ENCODE peak calls at places on chromosomes 5 and 9, in four cellular contexts. Y is neuronal stem cell, O is H9, A is endothelial cell of umbilical vein. Z is an unnamed sample. For H3K4me1 and H3K9me3, the result is how much of the 10 kb centered on the place peaks cover.

GRCh38 chr5:132386644-132387286 is 17.3 kb downstream of the SLC22A5 start:
- DNase-seq in Y (peak), O (peak), A (peak), Z (peak)

GRCh38 chr5:137498736-137499505 is at the start of gene SPOCK1:
- DNase-seq in Y (peak), O (peak), A (peak), Z (peak)

GRCh38 chr9:96413312-96414221 is 4.6 kb downstream of the ZNF367 start:
- DNase-seq in Y (no peak), O (no peak), A (no peak), Z (peak)

GRCh38 chr5:94153736-94154450 is 412.5 kb upstream of the POU5F2 start:
- DNase-seq in Y (no peak), O (no peak), A (no peak), Z (no peak)

GRCh38 chr9:22158983-22159382 is 149.9 kb upstream of the CDKN2B start:
- DNase-seq in Y (no peak), O (no peak), A (peak), Z (no peak)

GRCh38 chr5:150113047-150113744 is 26.8 kb upstream of the CSF1R start:
- DNase-seq in Y (no peak), O (peak), A (no peak), Z (no peak)

GRCh38 chr5:493758-494157 is 30.5 kb downstream of the SLC9A3 start:
- DNase-seq in Y (no peak), O (no peak), A (no peak), Z (no peak)

GRCh38 chr5:7146886-7147285 is 249.1 kb upstream of the ADCY2 start:
- DNase-seq in Y (no peak), O (no peak), A (no peak), Z (no peak)

GRCh38 chr5:132557425-132557805 is 638 bp downstream of the RAD50 start:
- DNase-seq in Y (no peak), O (peak), A (peak), Z (peak)

GRCh38 chr5:58085800-58086199 is 374.1 kb downstream of the PLK2 start:
- DNase-seq in Y (no peak), O (no peak), A (peak), Z (no peak)

GRCh38 chr5:39238366-39239105 is 19.2 kb upstream of the FYB1 start:
- DNase-seq in Y (no peak), O (no peak), A (no peak), Z (no peak)

GRCh38 chr9:134526798-134527492 is 114.7 kb upstream of the COL5A1 start:
- DNase-seq in Y (no peak), O (no peak), A (no peak), Z (no peak)

GRCh38 chr5:180365829-180366228 is 12.7 kb upstream of the GFPT2 start:
- DNase-seq in Y (no peak), O (no peak), A (no peak), Z (no peak)

GRCh38 chr5:74127377-74128338 is 501.7 kb downstream of the ARHGEF28 start:
- DNase-seq in Y (no peak), O (no peak), A (peak), Z (no peak)

GRCh38 chr5:28110756-28111155 is 1072.4 kb upstream of the CDH9 start:
- DNase-seq in Y (no peak), O (no peak), A (no peak), Z (no peak)

GRCh38 chr9:70442328-70442848 is 27.9 kb upstream of the KLF9 start:
- DNase-seq in Y (no peak), O (no peak), A (no peak), Z (no peak)

GRCh38 chr9:133956520-133957076 is 35.5 kb downstream of the VAV2 start:
- DNase-seq in Y (no peak), O (peak), A (peak), Z (no peak)

GRCh38 chr5:15702102-15702501 is 202.1 kb downstream of the FBXL7 start:
- DNase-seq in Y (no peak), O (no peak), A (no peak), Z (no peak)

GRCh38 chr5:160802567-160802966 is 49.4 kb downstream of the ATP10B start:
- DNase-seq in Y (no peak), O (no peak), A (no peak), Z (no peak)

GRCh38 chr5:104187656-104188055 is 625.1 kb upstream of the NUDT12 start:
- DNase-seq in Y (no peak), O (no peak), A (no peak), Z (no peak)

GRCh38 chr5:76742586-76742985 is 26.7 kb downstream of the F2R start:
- DNase-seq in Y (no peak), O (no peak), A (no peak), Z (no peak)

GRCh38 chr5:133147411-133147810 is 95.6 kb downstream of the HSPA4 start:
- DNase-seq in Y (no peak), O (no peak), A (no peak), Z (no peak)

GRCh38 chr5:37888476-37888875 is 48.6 kb upstream of the GDNF start:
- DNase-seq in Y (no peak), O (no peak), A (no peak), Z (no peak)

GRCh38 chr9:117448066-117448465 is 33.2 kb upstream of the ASTN2 start:
- DNase-seq in Y (no peak), O (no peak), A (no peak), Z (no peak)

GRCh38 chr9:35910613-35911488 is 1.6 kb downstream of the SPAAR start:
- DNase-seq in Y (no peak), O (no peak), A (peak), Z (peak)

GRCh38 chr9:130732131-130732530 is 38.6 kb downstream of the EXOSC2 start:
- DNase-seq in Y (no peak), O (no peak), A (peak), Z (no peak)

GRCh38 chr9:133528887-133529262 is 4.1 kb upstream of the MYMK start:
- DNase-seq in Y (no peak), O (no peak), A (no peak), Z (no peak)

GRCh38 chr9:130058154-130058553 is 4.4 kb downstream of the GPR107 start:
- DNase-seq in Y (no peak), O (no peak), A (no peak), Z (no peak)

GRCh38 chr5:180799902-180800801 is 2.5 kb downstream of the MGAT1 start:
- DNase-seq in Y (no peak), O (no peak), A (no peak), Z (no peak)

GRCh38 chr5:126403871-126404270 is 19.3 kb upstream of the GRAMD2B start:
- DNase-seq in Y (no peak), O (no peak), A (peak), Z (peak)

GRCh38 chr9:98219794-98220370 is 27.4 kb upstream of the CORO2A start:
- DNase-seq in Y (no peak), O (no peak), A (no peak), Z (no peak)

GRCh38 chr5:24141046-24141445 is 503.7 kb downstream of the CDH10 start:
- DNase-seq in Y (no peak), O (peak), A (no peak), Z (no peak)

GRCh38 chr5:98781520-98781919 is 8.1 kb downstream of the RGMB start:
- DNase-seq in Y (no peak), O (no peak), A (no peak), Z (no peak)

GRCh38 chr5:91219803-91220371 is 163.2 kb downstream of the ARRDC3 start:
- DNase-seq in Y (no peak), O (no peak), A (peak), Z (peak)

GRCh38 chr9:131390990-131391389 is 2.9 kb upstream of the PRRC2B start:
- DNase-seq in Y (no peak), O (no peak), A (no peak), Z (no peak)

GRCh38 chr9:135588371-135588770 is 26.8 kb downstream of the PAEP start:
- DNase-seq in Y (no peak), O (no peak), A (no peak), Z (no peak)
- H3K4me1 ChIP-seq in Y (under half), O (under half), A (under half), Z (under half)

GRCh38 chr9:94128580-94128979 is 44.3 kb downstream of the PTPDC1 start:
- DNase-seq in Y (no peak), O (no peak), A (no peak), Z (no peak)
- H3K9me3 ChIP-seq in Y (under half), O (under half), A (under half), Z (under half)

GRCh38 chr9:136240941-136241340 is 4.7 kb downstream of the QSOX2 start:
- DNase-seq in Y (no peak), O (no peak), A (no peak), Z (no peak)

GRCh38 chr9:136238342-136238732 is 7.3 kb downstream of the QSOX2 start:
- DNase-seq in Y (no peak), O (no peak), A (no peak), Z (no peak)

GRCh38 chr9:136239135-136239962 is 6.3 kb downstream of the QSOX2 start:
- DNase-seq in Y (no peak), O (no peak), A (no peak), Z (peak)

GRCh38 chr9:136241540-136241939 is 4.1 kb downstream of the QSOX2 start:
- DNase-seq in Y (no peak), O (no peak), A (no peak), Z (no peak)

GRCh38 chr9:136239963-136240330 is 5.7 kb downstream of the QSOX2 start:
- DNase-seq in Y (no peak), O (no peak), A (no peak), Z (no peak)
- H3K4me1 ChIP-seq in Y (under half), O (under half), A (under half), Z (under half)

GRCh38 chr9:122723690-122724089 is at the start of gene OR1L4:
- DNase-seq in Y (no peak), O (no peak), A (no peak), Z (no peak)
- H3K9me3 ChIP-seq in Y (under half), O (half or more), A (under half), Z (under half)

DNA sequence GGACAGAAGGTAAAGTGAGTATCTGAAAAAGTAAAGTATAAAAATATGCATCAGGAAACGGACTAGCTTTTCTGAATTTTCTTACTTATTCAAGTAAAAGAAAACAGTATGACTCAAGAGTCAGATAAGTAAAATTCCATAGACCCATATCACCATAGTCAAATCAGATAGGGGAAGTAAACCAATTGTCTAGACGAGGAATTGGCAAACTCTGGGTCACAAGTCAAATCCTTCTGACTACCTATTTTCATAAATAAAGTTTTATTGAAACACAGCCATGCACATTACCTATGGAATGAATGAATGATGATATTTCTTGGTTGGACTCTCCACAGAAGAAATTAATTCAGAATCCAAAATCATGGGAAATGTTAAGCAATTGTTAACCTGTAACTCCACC is 59.1 kb upstream of the TMC1 start:
- DNase-seq in Y (no peak), O (no peak), A (peak), Z (no peak)
- H3K4me1 ChIP-seq in Y (under half), O (under half), A (under half), Z (under half)

GRCh38 chr5:67373518-67373917 is 176.9 kb upstream of the CD180 start:
- DNase-seq in Y (no peak), O (no peak), A (no peak), Z (no peak)
- H3K9me3 ChIP-seq in Y (under half), O (under half), A (under half), Z (under half)

GRCh38 chr9:127519301-127520166 is 68.2 kb downstream of the LRSAM1 start:
- DNase-seq in Y (no peak), O (peak), A (peak), Z (no peak)
- H3K4me1 ChIP-seq in Y (under half), O (under half), A (under half), Z (under half)

DNA sequence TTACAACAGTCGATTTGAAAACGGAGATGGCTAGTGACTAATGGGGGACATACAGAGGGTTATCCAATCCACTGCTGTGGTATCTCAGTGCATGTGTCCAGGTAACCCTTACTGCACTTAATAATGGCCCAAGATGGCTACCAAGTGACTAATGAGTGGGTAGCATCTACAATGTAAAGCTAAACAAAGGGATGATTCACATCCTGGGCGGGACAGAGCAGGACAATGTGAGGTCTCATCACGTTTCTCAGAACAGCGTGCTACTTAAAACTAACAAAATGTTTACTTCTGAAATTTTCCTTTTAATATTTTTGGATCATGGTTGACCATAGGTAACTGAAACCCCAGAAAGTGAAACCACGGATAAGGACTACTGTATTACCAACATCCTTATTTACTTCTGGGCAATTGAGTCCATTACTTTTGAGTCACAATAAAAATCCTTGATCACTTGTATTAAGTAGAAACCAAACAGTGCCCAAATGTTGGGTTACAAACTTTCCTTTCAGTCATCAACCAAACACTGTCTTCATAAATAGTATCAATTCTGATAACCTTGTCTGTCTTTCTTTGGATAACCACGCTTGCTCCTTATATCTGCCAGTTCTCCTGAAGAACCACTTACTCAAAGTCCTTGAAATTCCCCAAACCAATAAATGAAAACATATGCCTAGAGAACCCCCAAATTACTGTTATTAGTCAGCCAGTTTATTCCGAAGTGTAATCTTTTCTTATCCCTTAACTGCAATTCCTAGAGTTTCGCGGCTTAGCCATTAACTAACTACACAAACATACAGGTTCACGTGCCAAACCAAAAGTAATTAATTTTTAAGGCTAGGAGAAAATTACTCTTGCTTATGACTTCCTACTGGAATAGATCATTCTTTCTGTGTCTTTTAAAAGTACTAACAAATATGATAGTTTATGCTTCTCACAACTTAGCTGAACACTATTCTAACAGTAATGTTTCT is 59.7 kb downstream of the ELL2 start:
- DNase-seq in Y (no peak), O (no peak), A (peak), Z (no peak)
- H3K9me3 ChIP-seq in Y (under half), O (under half), A (under half), Z (under half)

DNA sequence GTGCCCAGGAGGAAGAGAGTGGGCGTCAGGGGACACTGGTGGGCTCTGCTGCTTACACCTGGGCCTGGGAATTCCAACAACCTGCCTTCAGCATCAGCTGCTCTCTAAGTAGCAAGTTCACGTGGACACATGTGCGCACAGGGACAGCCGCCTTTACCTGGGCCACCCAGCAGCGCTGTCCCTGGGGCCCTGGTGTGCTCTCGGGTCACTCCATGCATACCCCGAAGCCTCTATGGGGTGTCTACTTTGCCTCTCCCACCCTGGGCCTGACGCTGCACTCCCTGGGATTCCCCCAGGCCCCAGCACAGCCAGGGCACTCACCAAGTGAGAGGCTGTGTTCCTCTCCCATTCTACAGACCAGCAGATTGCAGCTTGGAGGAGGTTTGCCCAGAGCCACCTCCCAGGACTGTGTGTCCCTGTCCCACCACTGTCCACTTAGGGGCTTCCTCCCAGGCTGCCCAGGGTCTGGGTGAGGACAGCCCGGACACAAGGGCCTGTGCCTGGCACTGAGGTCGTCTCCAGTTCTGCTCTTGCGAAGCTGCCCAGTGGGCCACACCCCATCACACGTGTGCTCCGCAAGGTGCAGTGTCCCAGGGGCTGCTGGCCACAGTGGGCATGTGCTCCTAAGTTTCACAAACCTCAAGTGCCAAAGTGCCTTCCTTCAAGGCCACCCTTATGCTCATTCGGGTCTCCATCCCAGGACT is 5.9 kb downstream of the NINJ1 start:
- DNase-seq in Y (no peak), O (peak), A (no peak), Z (no peak)
- H3K4me1 ChIP-seq in Y (under half), O (under half), A (half or more), Z (under half)

Z was measured in HAP-1.